ENCODE peak calls at places on chromosomes 1 and 21, in six cellular contexts. P is omental fat pad, J is pancreas, R is AG09319, T is hepatocyte, K is Calu3. Q is an unnamed sample.

GRCh38 chr1:3069491-3070303 is 694 bp downstream of the PRDM16 start:
- DNase-seq in P (no peak), J (peak; percentile 72), R (peak; percentile 27), T (peak; percentile 87), K (peak; percentile 42), Q (no peak)

GRCh38 chr1:19646771-19647319 is 2.7 kb downstream of the NBL1 start:
- DNase-seq in P (no peak), J (no peak), R (no peak), T (no peak), K (no peak), Q (no peak)

GRCh38 chr1:85202864-85203255 is 2.0 kb upstream of the SYDE2 start:
- DNase-seq in P (no peak), J (no peak), R (no peak), T (no peak), K (no peak), Q (no peak)

GRCh38 chr1:24105368-24106160 is 6.4 kb downstream of the MYOM3 start:
- DNase-seq in P (no peak), J (no peak), R (no peak), T (peak; percentile 28), K (no peak), Q (no peak)

GRCh38 chr1:224528900-224529299 is 87.2 kb upstream of the CNIH3 start:
- DNase-seq in P (no peak), J (peak; percentile 52), R (no peak), T (no peak), K (peak; percentile 31), Q (no peak)

GRCh38 chr1:36573445-36573844 is 90.7 kb upstream of the CSF3R start:
- DNase-seq in P (no peak), J (no peak), R (no peak), T (no peak), K (no peak), Q (no peak)

GRCh38 chr1:154624756-154625643 is 17.0 kb upstream of the ADAR start:
- DNase-seq in P (no peak), J (no peak), R (no peak), T (no peak), K (no peak), Q (no peak)

GRCh38 chr1:93659805-93660479 is 21.7 kb downstream of the BCAR3 start:
- DNase-seq in P (no peak), J (no peak), R (no peak), T (peak; percentile 16), K (no peak), Q (no peak)

GRCh38 chr1:185337221-185337620 is 20.2 kb upstream of the IVNS1ABP start:
- DNase-seq in P (no peak), J (no peak), R (no peak), T (no peak), K (no peak), Q (no peak)

GRCh38 chr21:30194701-30195299 is 21.1 kb downstream of the CLDN8 start:
- DNase-seq in P (no peak), J (no peak), R (no peak), T (peak; percentile 67), K (peak; percentile 38), Q (no peak)

GRCh38 chr1:86068126-86068805 is 88.3 kb downstream of the COL24A1 start:
- DNase-seq in P (no peak), J (no peak), R (no peak), T (no peak), K (no peak), Q (no peak)

GRCh38 chr21:15174923-15175322 is 110.1 kb upstream of the NRIP1 start:
- DNase-seq in P (no peak), J (no peak), R (no peak), T (no peak), K (no peak), Q (no peak)

GRCh38 chr21:44521928-44522752 is 17.9 kb downstream of the KRTAP10-1 start:
- DNase-seq in P (no peak), J (peak; percentile 6), R (no peak), T (no peak), K (no peak), Q (no peak)

GRCh38 chr1:66438062-66438970 is 95.6 kb upstream of the SGIP1 start:
- DNase-seq in P (no peak), J (no peak), R (no peak), T (no peak), K (no peak), Q (no peak)

GRCh38 chr1:21491483-21492170 is 17.6 kb upstream of the ALPL start:
- DNase-seq in P (no peak), J (no peak), R (no peak), T (no peak), K (peak; percentile 30), Q (peak; percentile 3)

GRCh38 chr1:17307946-17308345 is at the start of gene PADI4:
- DNase-seq in P (no peak), J (no peak), R (no peak), T (no peak), K (no peak), Q (no peak)

GRCh38 chr1:168637350-168637991 is 61.1 kb downstream of the XCL1 start:
- DNase-seq in P (no peak), J (no peak), R (no peak), T (peak; percentile 49), K (peak; percentile 18), Q (peak; percentile 15)

GRCh38 chr1:20366076-20366765 is 75.5 kb downstream of the VWA5B1 start:
- DNase-seq in P (no peak), J (no peak), R (no peak), T (peak; percentile 54), K (no peak), Q (no peak)

GRCh38 chr1:203364013-203364730 is 13.2 kb upstream of the FMOD start:
- DNase-seq in P (no peak), J (no peak), R (no peak), T (peak; percentile 83), K (no peak), Q (no peak)

GRCh38 chr1:14787604-14788003 is 189.1 kb downstream of the KAZN start:
- DNase-seq in P (no peak), J (peak; percentile 51), R (no peak), T (peak; percentile 67), K (peak; percentile 55), Q (no peak)

GRCh38 chr1:202205523-202206190 is 12.1 kb downstream of the LGR6 start:
- DNase-seq in P (no peak), J (no peak), R (no peak), T (no peak), K (no peak), Q (no peak)
- TF ChIP-seq CTCF in P (no peak), J (no peak), R (no peak), T (peak; percentile 46), K (no peak), Q (no peak)

GRCh38 chr1:204692320-204692851 is 6.8 kb upstream of the LRRN2 start:
- DNase-seq in P (no peak), J (no peak), R (no peak), T (no peak), K (peak; percentile 22), Q (no peak)
- TF ChIP-seq CTCF in P (no peak), J (no peak), R (no peak), T (no peak), K (no peak), Q (no peak)

GRCh38 chr1:176778056-176778455 is 315.1 kb downstream of the PAPPA2 start:
- DNase-seq in P (no peak), J (no peak), R (no peak), T (no peak), K (no peak), Q (no peak)
- TF ChIP-seq CTCF in P (no peak), J (no peak), R (no peak), T (no peak), K (no peak), Q (no peak)

DNA sequence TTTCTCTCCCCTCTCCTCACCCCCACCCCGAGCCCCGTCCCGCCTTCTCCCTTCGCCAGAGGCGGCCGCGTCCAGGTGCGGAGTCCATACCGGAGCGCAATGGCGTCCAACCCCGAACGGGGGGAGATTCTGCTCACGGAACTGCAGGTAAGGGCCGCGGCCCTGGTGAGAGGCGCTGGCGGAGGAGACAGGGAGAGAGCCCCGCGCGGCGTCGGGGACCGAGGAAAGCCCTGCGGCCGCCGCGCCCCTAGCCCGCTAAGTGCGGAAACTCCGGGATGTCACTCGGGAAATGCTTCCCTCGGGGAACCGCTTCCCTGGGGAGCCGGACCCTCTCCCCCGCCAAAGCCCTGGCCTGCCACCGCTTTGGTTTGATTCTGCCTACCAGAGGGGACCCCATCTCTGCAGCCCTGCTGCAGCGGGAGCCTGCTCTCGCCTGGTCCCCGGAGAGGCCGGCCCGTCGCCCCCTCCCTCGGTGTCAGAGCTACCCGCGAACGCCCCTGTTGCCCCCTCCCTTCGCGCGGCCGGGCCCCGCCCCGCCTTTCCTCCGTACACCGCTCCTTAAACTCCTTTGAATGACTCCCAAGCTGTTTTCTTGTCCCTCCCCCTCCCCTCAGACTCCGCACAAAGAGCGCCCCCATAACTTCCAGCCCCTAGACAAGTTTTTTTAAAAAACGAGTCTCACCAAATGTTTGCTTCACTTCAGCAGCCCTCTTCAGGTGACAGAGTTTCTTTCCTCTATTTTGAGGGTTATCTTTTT is 587 bp downstream of the PKN2 start:
- DNase-seq in P (peak; percentile 24), J (peak; percentile 44), R (no peak), T (peak; percentile 84), K (peak; percentile 77), Q (peak; percentile 75)
- TF ChIP-seq CTCF in P (no peak), J (no peak), R (no peak), T (no peak), K (no peak), Q (no peak)

Q was measured in GM13976.